ENCODE peak calls at places on chromosomes 1 and 21, in six cellular contexts. Q is transverse colon, T is GM12892, R is IMR-90, K is GM12878, P is prostate gland. E is an unnamed sample.

GRCh38 chr1:24963099-24963872 is 33.2 kb upstream of the RUNX3 start:
- DNase-seq in Q (peak), T (no peak), R (no peak), K (no peak), P (no peak), E (no peak)

GRCh38 chr21:44955803-44956175 is 16.0 kb downstream of the SLX9 start:
- DNase-seq in Q (no peak), T (no peak), R (no peak), K (no peak), P (no peak), E (no peak)

GRCh38 chr1:230808268-230808872 is 60.0 kb downstream of the C1orf198 start:
- DNase-seq in Q (no peak), T (no peak), R (no peak), K (no peak), P (no peak), E (no peak)

GRCh38 chr1:198686069-198686728 is 47.4 kb downstream of the PTPRC start:
- DNase-seq in Q (no peak), T (no peak), R (peak), K (no peak), P (no peak), E (no peak)

GRCh38 chr1:45922813-45923212 is 119.4 kb downstream of the MAST2 start:
- DNase-seq in Q (no peak), T (no peak), R (no peak), K (no peak), P (no peak), E (no peak)

GRCh38 chr1:52504720-52505119 is 48.2 kb downstream of the TUT4 start:
- DNase-seq in Q (no peak), T (no peak), R (no peak), K (no peak), P (no peak), E (no peak)

GRCh38 chr1:27381976-27382762 is 964 bp downstream of the CD164L2 start:
- DNase-seq in Q (no peak), T (no peak), R (no peak), K (no peak), P (no peak), E (no peak)

GRCh38 chr1:151639466-151639865 is 27.6 kb downstream of the SNX27 start:
- DNase-seq in Q (no peak), T (no peak), R (peak), K (peak), P (no peak), E (no peak)

GRCh38 chr1:225931270-225932129 is 7.5 kb upstream of the PYCR2 start:
- DNase-seq in Q (no peak), T (no peak), R (no peak), K (no peak), P (no peak), E (no peak)

GRCh38 chr1:18004257-18004656 is 103.3 kb upstream of the IGSF21 start:
- DNase-seq in Q (no peak), T (no peak), R (no peak), K (no peak), P (no peak), E (no peak)

GRCh38 chr1:227780101-227781044 is 35.1 kb upstream of the PRSS38 start:
- DNase-seq in Q (no peak), T (no peak), R (no peak), K (no peak), P (no peak), E (no peak)

GRCh38 chr21:33075596-33076195 is 5.8 kb downstream of the OLIG1 start:
- DNase-seq in Q (no peak), T (no peak), R (no peak), K (no peak), P (no peak), E (no peak)

GRCh38 chr21:33080776-33081175 is 10.8 kb downstream of the OLIG1 start:
- DNase-seq in Q (no peak), T (no peak), R (no peak), K (no peak), P (no peak), E (no peak)

GRCh38 chr21:33076600-33077329 is 6.8 kb downstream of the OLIG1 start:
- DNase-seq in Q (no peak), T (no peak), R (no peak), K (no peak), P (no peak), E (no peak)

GRCh38 chr21:33078907-33079582 is 9.1 kb downstream of the OLIG1 start:
- DNase-seq in Q (no peak), T (peak), R (peak), K (peak), P (peak), E (peak)

DNA sequence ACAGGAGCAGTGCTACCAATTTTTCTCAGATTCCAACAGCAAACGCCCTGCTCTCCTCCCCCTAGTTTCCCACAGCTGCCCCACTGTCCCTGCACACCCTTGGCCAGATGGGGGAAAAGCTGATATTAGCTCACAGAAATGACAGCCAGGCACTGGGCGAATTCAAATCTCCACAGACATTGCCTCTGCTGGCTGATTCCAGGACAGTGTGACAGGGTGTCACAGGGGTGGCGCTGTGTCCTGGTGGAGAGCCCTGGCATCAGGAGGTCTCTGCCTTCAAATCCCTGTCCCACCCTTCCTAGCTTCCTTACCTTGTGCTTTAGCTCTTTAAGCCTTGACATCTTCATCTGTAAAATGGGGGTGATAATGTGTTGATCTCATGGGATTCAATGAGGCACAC is 10.4 kb downstream of the OLIG1 start:
- DNase-seq in Q (no peak), T (no peak), R (no peak), K (no peak), P (no peak), E (no peak)
- TF ChIP-seq POLR2A in Q (no peak), T (no peak), R (no peak), K (no peak), P (no peak), E (no peak)

DNA sequence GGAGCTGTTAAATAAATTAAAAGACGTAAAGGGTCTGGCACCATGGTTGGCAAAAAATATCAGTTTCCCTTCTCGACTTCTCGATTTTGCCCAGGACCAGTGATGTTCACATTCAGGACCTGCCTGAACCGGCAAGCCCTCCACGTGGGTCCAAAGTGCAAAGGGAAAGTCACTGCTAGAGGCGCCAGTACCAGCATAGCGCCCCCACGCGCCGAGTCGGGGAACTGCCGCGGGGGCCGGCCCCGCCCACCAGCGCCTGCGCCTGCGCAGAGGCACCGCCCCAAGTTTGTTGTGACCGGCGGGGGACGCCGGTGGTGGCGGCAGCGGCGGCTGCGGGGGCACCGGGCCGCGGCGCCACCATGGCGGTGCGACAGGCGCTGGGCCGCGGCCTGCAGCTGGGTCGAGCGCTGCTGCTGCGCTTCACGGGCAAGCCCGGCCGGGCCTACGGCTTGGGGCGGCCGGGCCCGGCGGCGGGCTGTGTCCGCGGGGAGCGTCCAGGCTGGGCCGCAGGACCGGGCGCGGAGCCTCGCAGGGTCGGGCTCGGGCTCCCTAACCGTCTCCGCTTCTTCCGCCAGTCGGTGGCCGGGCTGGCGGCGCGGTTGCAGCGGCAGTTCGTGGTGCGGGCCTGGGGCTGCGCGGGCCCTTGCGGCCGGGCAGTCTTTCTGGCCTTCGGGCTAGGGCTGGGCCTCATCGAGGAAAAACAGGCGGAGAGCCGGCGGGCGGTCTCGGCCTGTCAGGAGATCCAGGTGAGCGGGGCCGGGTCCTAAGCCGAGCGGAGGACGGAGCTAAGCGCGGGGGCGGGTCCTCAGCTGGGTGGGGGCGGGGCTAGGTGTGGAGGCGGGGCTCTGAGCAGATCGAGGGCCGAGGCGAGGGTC is at the start of gene PINK1:
- DNase-seq in Q (peak), T (peak), R (peak), K (no peak), P (peak), E (peak)
- TF ChIP-seq POLR2A in Q (peak), T (no peak), R (peak), K (peak), P (peak), E (peak)

GRCh38 chr1:206744683-206745082 is 25.9 kb upstream of the IL19 start:
- DNase-seq in Q (no peak), T (no peak), R (peak), K (no peak), P (no peak), E (no peak)

GRCh38 chr1:206751891-206752290 is 18.7 kb upstream of the IL19 start:
- DNase-seq in Q (no peak), T (no peak), R (no peak), K (no peak), P (no peak), E (no peak)

GRCh38 chr1:206752481-206752880 is 18.1 kb upstream of the IL19 start:
- DNase-seq in Q (no peak), T (no peak), R (no peak), K (no peak), P (no peak), E (no peak)

GRCh38 chr1:206745301-206745700 is 25.3 kb upstream of the IL19 start:
- DNase-seq in Q (no peak), T (no peak), R (no peak), K (no peak), P (no peak), E (no peak)

DNA sequence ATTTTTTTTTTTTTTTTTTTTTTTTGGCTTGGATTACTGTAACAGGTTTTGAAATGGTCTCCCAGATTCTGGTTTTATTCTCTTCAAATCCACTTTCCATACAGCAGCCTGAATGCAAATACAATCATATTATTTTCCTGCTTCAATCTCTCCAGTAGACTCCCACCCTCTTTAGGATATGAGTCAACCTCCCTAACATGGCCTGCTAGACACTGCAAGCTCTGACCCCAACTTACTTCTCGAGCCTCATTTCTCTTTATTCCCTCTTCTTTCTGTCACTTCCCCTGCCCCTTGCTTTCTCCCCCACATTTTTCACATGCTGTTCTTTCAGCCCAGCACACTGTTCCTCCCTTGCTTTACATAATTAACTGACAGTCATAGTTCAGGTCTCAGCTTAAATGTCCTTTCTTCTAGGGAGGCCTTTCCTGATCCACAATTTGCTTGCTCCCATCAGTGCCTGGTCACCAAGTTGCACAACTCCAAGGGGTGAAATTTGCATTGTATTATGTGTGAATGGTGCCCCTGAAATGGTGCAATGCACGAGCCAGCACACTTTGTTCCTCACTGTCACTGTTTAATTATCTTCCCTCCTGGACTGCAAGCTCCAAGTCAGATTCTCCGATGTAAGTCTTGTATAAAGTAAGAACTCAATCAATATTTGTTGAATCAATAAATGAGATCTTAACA is 22.1 kb upstream of the IL19 start:
- DNase-seq in Q (no peak), T (no peak), R (no peak), K (no peak), P (no peak), E (no peak)
- TF ChIP-seq POLR2A in Q (no peak), T (no peak), R (no peak), K (no peak), P (no peak), E (no peak)

DNA sequence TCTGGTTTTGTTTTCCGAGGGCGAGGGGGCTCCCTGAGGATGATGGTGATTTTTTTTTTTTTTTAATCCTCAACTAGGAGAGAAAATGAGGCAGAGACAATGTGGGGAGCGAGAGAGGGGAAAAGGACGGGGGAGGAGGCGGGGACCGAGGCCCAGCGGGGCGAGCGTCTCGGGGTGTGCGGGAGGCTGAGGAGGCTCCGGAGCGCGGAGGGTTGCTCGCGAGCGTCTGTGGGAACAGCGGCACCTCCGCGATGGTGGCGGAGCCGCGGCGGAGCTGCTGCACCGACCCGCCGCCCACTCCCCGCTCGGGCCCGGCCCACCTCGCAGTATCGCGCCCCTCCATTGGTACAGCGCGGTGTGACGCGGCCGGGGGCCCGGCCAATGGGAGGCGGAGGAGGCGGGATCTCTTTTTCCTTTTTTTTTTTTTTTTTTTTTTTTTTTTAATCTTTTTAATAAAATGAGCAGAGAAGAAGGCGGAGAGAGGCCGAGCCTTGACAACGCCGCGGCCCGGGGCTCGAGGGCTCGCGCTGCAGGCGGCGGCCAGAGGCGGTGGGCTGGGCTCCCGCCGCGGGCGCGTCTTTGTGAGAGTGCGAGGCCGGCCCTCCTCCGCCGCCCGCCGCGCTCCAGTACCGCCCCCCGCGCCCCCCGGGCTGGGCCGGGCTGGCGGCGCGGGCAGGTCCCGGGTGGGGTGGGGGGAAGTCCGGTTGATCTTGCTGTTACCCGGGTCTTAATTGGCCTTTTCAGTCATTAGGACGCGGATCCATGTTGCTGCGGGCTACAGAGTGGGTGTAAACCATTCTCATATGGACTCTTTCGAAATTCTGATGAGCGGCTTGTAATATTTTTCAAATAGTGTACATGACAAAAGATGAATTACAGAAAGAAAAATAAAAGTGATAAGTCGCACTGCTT is at the start of gene RERE:
- DNase-seq in Q (peak), T (peak), R (peak), K (peak), P (peak), E (peak)
- TF ChIP-seq POLR2A in Q (peak), T (peak), R (peak), K (peak), P (peak), E (peak)

GRCh38 chr21:32690085-32690484 is 37.7 kb downstream of the SYNJ1 start:
- DNase-seq in Q (no peak), T (no peak), R (peak), K (no peak), P (no peak), E (no peak)
- TF ChIP-seq POLR2A in Q (no peak), T (no peak), R (no peak), K (no peak), P (no peak), E (no peak)

GRCh38 chr1:26286064-26286416 is 6.2 kb downstream of the SH3BGRL3 start:
- DNase-seq in Q (no peak), T (no peak), R (no peak), K (no peak), P (no peak), E (no peak)
- TF ChIP-seq POLR2A in Q (no peak), T (no peak), R (no peak), K (no peak), P (no peak), E (no peak)

DNA sequence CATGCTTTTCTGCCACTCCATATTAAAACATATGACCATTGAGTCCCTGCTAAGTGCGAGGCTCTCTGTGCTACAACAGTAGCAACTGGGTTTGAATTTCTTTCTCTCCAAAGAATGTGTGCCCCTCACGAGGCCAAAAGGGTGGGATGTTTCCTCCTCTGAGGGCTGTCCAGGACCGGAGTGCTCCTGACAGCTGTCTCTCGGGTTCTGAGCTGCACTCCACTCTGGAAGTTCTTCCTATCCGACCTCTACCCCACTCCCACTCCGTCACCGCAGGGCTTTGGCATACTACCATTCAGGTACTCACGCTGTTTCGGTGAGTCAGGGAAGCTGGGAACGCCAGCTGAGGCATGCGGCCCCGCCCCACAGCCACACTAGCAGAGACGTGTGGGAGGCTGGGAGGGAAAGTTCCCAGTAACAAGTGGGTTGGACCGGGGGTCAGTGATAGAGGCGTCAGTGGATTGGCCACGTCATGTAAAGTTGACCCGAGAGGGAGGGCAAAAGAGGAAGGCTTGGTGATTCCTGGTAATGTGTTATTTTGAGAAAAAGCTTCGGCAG is 715 bp upstream of the SLC50A1 start:
- DNase-seq in Q (peak), T (no peak), R (peak), K (no peak), P (peak), E (peak)
- TF ChIP-seq POLR2A in Q (no peak), T (no peak), R (no peak), K (no peak), P (peak), E (no peak)